ENCODE peak calls at places on chromosomes 2 and 18, in six cellular contexts. O is PC-3, L is ovary, Q is prostate gland, M is NCI-H748 treated with DMSO at 0.1 percent for 48 hours, Y is Right ventricle myocardium superior. I is an unnamed sample.

GRCh38 chr2:42792087-42792582 is 248 bp downstream of the HAAO start:
- DNase-seq in O (no peak), L (no peak), Q (peak), M (no peak), Y (no peak), I (no peak)

GRCh38 chr2:111534816-111535803 is 348.9 kb downstream of the ANAPC1 start:
- DNase-seq in O (peak), L (no peak), Q (no peak), M (no peak), Y (no peak), I (no peak)

GRCh38 chr2:85958731-85959130 is 69.9 kb upstream of the ST3GAL5 start:
- DNase-seq in O (no peak), L (no peak), Q (no peak), M (no peak), Y (no peak), I (no peak)

GRCh38 chr2:21245565-21245964 is 121.8 kb downstream of the TDRD15 start:
- DNase-seq in O (no peak), L (no peak), Q (no peak), M (no peak), Y (no peak), I (no peak)

GRCh38 chr2:106801256-106801655 is 84.7 kb downstream of the ST6GAL2 start:
- DNase-seq in O (no peak), L (no peak), Q (no peak), M (no peak), Y (no peak), I (no peak)

GRCh38 chr2:236747426-236747825 is 177.8 kb downstream of the ACKR3 start:
- DNase-seq in O (no peak), L (no peak), Q (no peak), M (no peak), Y (no peak), I (no peak)

GRCh38 chr2:151824886-151825285 is 3.3 kb downstream of the ARL5A start:
- DNase-seq in O (no peak), L (no peak), Q (no peak), M (no peak), Y (no peak), I (no peak)

GRCh38 chr2:38709515-38710194 is 41.5 kb downstream of the SRSF7 start:
- DNase-seq in O (no peak), L (no peak), Q (no peak), M (no peak), Y (no peak), I (no peak)

GRCh38 chr2:118013221-118013723 is 598 bp downstream of the CCDC93 start:
- DNase-seq in O (peak), L (peak), Q (peak), M (no peak), Y (peak), I (peak)

GRCh38 chr2:126723281-126723815 is 67.4 kb downstream of the GYPC start:
- DNase-seq in O (no peak), L (no peak), Q (no peak), M (no peak), Y (peak), I (no peak)

GRCh38 chr2:119283873-119284331 is 60.3 kb downstream of the STEAP3 start:
- DNase-seq in O (peak), L (no peak), Q (peak), M (no peak), Y (peak), I (no peak)

GRCh38 chr2:38505779-38506178 is 96.9 kb downstream of the HNRNPLL start:
- DNase-seq in O (peak), L (peak), Q (peak), M (no peak), Y (peak), I (no peak)

GRCh38 chr2:145715601-145716000 is 1195.7 kb upstream of the ZEB2 start:
- DNase-seq in O (peak), L (no peak), Q (no peak), M (no peak), Y (no peak), I (no peak)

GRCh38 chr18:47209166-47209565 is 33.0 kb upstream of the IER3IP1 start:
- DNase-seq in O (no peak), L (no peak), Q (no peak), M (no peak), Y (no peak), I (no peak)

GRCh38 chr2:197306691-197307030 is 3.9 kb downstream of the ANKRD44 start:
- DNase-seq in O (peak), L (no peak), Q (peak), M (no peak), Y (peak), I (no peak)

GRCh38 chr18:23871410-23871809 is 143.1 kb upstream of the TTC39C start:
- DNase-seq in O (peak), L (no peak), Q (no peak), M (no peak), Y (no peak), I (peak)

GRCh38 chr2:100733344-100734187 is 86.4 kb upstream of the NPAS2 start:
- DNase-seq in O (peak), L (no peak), Q (no peak), M (no peak), Y (peak), I (no peak)

GRCh38 chr18:9876867-9877654 is 8.7 kb upstream of the TXNDC2 start:
- DNase-seq in O (peak), L (peak), Q (no peak), M (no peak), Y (no peak), I (no peak)

GRCh38 chr2:82993631-82994030 is 1465.4 kb downstream of the SUCLG1 start:
- DNase-seq in O (peak), L (no peak), Q (no peak), M (no peak), Y (no peak), I (no peak)

GRCh38 chr2:26873584-26873983 is 25.7 kb downstream of the DPYSL5 start:
- DNase-seq in O (no peak), L (no peak), Q (no peak), M (no peak), Y (no peak), I (no peak)

GRCh38 chr2:167293172-167293781 is 405.0 kb downstream of the XIRP2 start:
- DNase-seq in O (peak), L (no peak), Q (peak), M (no peak), Y (peak), I (no peak)

GRCh38 chr2:150824118-150824517 is 336.7 kb upstream of the RND3 start:
- DNase-seq in O (no peak), L (no peak), Q (no peak), M (no peak), Y (no peak), I (no peak)

GRCh38 chr18:62426191-62426488 is 96.7 kb upstream of the ZCCHC2 start:
- DNase-seq in O (no peak), L (no peak), Q (no peak), M (no peak), Y (no peak), I (no peak)

GRCh38 chr18:76274470-76275289 is 220.4 kb downstream of the ZNF516 start:
- DNase-seq in O (peak), L (no peak), Q (no peak), M (no peak), Y (no peak), I (no peak)

GRCh38 chr2:101540518-101540917 is 65.6 kb upstream of the RFX8 start:
- DNase-seq in O (no peak), L (no peak), Q (no peak), M (no peak), Y (no peak), I (no peak)

GRCh38 chr18:61554117-61554776 is 221.0 kb downstream of the CDH20 start:
- DNase-seq in O (no peak), L (peak), Q (no peak), M (no peak), Y (peak), I (no peak)

GRCh38 chr2:109196081-109196875 is 67.3 kb downstream of the SH3RF3 start:
- DNase-seq in O (no peak), L (no peak), Q (no peak), M (no peak), Y (no peak), I (no peak)

GRCh38 chr18:62728254-62728653 is 12.9 kb downstream of the PHLPP1 start:
- DNase-seq in O (no peak), L (no peak), Q (no peak), M (no peak), Y (no peak), I (no peak)

GRCh38 chr18:13290856-13291271 is 72.3 kb downstream of the LDLRAD4 start:
- DNase-seq in O (no peak), L (no peak), Q (no peak), M (no peak), Y (no peak), I (no peak)

GRCh38 chr2:82278409-82278808 is 1973.9 kb upstream of the LRRTM1 start:
- DNase-seq in O (no peak), L (no peak), Q (no peak), M (no peak), Y (no peak), I (no peak)

GRCh38 chr2:21381421-21381820 is 257.7 kb downstream of the TDRD15 start:
- DNase-seq in O (no peak), L (no peak), Q (no peak), M (peak), Y (no peak), I (no peak)

GRCh38 chr2:47379384-47379783 is 23.6 kb upstream of the MSH2 start:
- DNase-seq in O (no peak), L (no peak), Q (no peak), M (no peak), Y (no peak), I (no peak)

GRCh38 chr2:236712304-236712703 is 142.7 kb downstream of the ACKR3 start:
- DNase-seq in O (peak), L (no peak), Q (no peak), M (no peak), Y (no peak), I (no peak)

GRCh38 chr2:40283111-40283909 is 168.6 kb downstream of the SLC8A1 start:
- DNase-seq in O (no peak), L (no peak), Q (no peak), M (peak), Y (no peak), I (no peak)

GRCh38 chr2:237139123-237139675 is 53.5 kb downstream of the COPS8 start:
- DNase-seq in O (no peak), L (no peak), Q (no peak), M (no peak), Y (no peak), I (no peak)

GRCh38 chr2:223007531-223007930 is 44.5 kb upstream of the KCNE4 start:
- DNase-seq in O (peak), L (no peak), Q (no peak), M (no peak), Y (no peak), I (no peak)

GRCh38 chr18:62718268-62718800 is 3.0 kb downstream of the PHLPP1 start:
- DNase-seq in O (peak), L (no peak), Q (no peak), M (no peak), Y (no peak), I (no peak)

GRCh38 chr18:37564796-37565137 is 831 bp downstream of the CELF4 start:
- DNase-seq in O (peak), L (peak), Q (peak), M (no peak), Y (peak), I (no peak)

GRCh38 chr2:105868060-105868459 is 123.3 kb downstream of the NCK2 start:
- DNase-seq in O (no peak), L (no peak), Q (no peak), M (no peak), Y (no peak), I (no peak)

GRCh38 chr18:48608581-48608980 is 69.8 kb downstream of the CTIF start:
- DNase-seq in O (no peak), L (no peak), Q (no peak), M (no peak), Y (peak), I (no peak)

I was measured in NK-92 treated with Interleukin-12 subunit alpha and Interleukin-12 subunit beta, amount 100 ng/mL, for 24 hours.